ENCODE peak calls at places on chromosomes 4 and X, in eight cellular contexts. F, P, Z, G, X, Y, C and L are unnamed samples.

GRCh38 chr4:40321671-40322131 is 13.4 kb upstream of the CHRNA9 start:
- DNase-seq in C (no peak), X (no peak), P (no peak), G (no peak), Y (no peak), Z (no peak), F (no peak), L (peak; percentile 53)

GRCh38 chr4:123116412-123116811 is 194.0 kb upstream of the NUDT6 start:
- DNase-seq in Z (no peak), F (no peak), X (no peak), G (no peak), P (peak; percentile 80), Y (no peak), C (no peak), L (no peak)

GRCh38 chr4:52932586-52933482 is 70.7 kb downstream of the RASL11B start:
- DNase-seq in C (no peak), F (no peak), P (no peak), Y (no peak), Z (no peak), X (no peak), G (no peak), L (no peak)

GRCh38 chr4:103099691-103100392 is at the start of gene BDH2:
- DNase-seq in G (peak; percentile 39), X (peak; percentile 72), P (peak; percentile 89), Z (no peak), F (no peak), Y (no peak), C (peak; percentile 35), L (peak; percentile 96)

GRCh38 chrX:118519411-118520205 is 24.0 kb downstream of the DOCK11 start:
- DNase-seq in P (peak; percentile 31), X (no peak), Z (no peak), Y (no peak), F (no peak), C (no peak), G (no peak), L (peak; percentile 49)

GRCh38 chr4:156052116-156052515 is 98.5 kb upstream of the CTSO start:
- DNase-seq in F (no peak), Z (no peak), Y (no peak), X (no peak), C (no peak), G (no peak), P (no peak), L (peak; percentile 89)

GRCh38 chr4:176735300-176735699 is 57.4 kb downstream of the VEGFC start:
- DNase-seq in Y (no peak), F (no peak), C (no peak), G (no peak), P (peak; percentile 70), Z (no peak), X (no peak), L (peak; percentile 45)

GRCh38 chrX:73577368-73577767 is 14.4 kb downstream of the CHIC1 start:
- DNase-seq in Y (no peak), X (no peak), C (no peak), P (peak; percentile 78), F (no peak), Z (no peak), G (no peak), L (peak; percentile 89)

GRCh38 chr4:161937596-161937995 is 226.2 kb downstream of the FSTL5 start:
- DNase-seq in C (no peak), G (no peak), X (no peak), Y (no peak), F (no peak), P (peak; percentile 4), Z (no peak), L (peak; percentile 10)

GRCh38 chrX:148500428-148501120 is at the start of gene AFF2:
- DNase-seq in X (peak; percentile 29), C (peak; percentile 13), Z (peak; percentile 65), Y (peak; percentile 20), G (peak; percentile 28), P (no peak), F (no peak), L (no peak)

GRCh38 chr4:183443609-183444148 is 757 bp upstream of the CDKN2AIP start:
- DNase-seq in G (no peak), F (peak; percentile 91), C (no peak), Z (no peak), X (no peak), P (peak; percentile 39), Y (no peak), L (peak; percentile 36)

GRCh38 chr4:76377922-76378321 is 43.0 kb downstream of the CCDC158 start:
- DNase-seq in X (peak; percentile 41), P (peak; percentile 36), F (no peak), Y (no peak), G (peak; percentile 56), Z (no peak), C (peak; percentile 60), L (peak; percentile 33)

GRCh38 chrX:2243913-2244460 is 256.8 kb downstream of the DHRSX start:
- DNase-seq in X (no peak), F (no peak), P (no peak), C (no peak), G (no peak), Y (no peak), Z (peak; percentile 11), L (no peak)

GRCh38 chr4:1385373-1386340 is 20.6 kb downstream of the NKX1-1 start:
- DNase-seq in Z (peak; percentile 35), X (no peak), Y (peak; percentile 9), P (no peak), F (no peak), G (no peak), C (peak; percentile 4), L (no peak)

GRCh38 chr4:46387956-46388355 is 2.0 kb downstream of the GABRA2 start:
- DNase-seq in C (no peak), G (no peak), Y (no peak), F (no peak), X (no peak), Z (no peak), P (no peak), L (no peak)

GRCh38 chr4:46385235-46385634 is 4.7 kb downstream of the GABRA2 start:
- DNase-seq in P (no peak), C (no peak), G (no peak), X (no peak), F (no peak), Y (no peak), Z (no peak), L (no peak)

GRCh38 chr4:46389301-46389761 is 597 bp downstream of the GABRA2 start:
- DNase-seq in F (no peak), X (no peak), Y (no peak), G (no peak), P (no peak), C (no peak), Z (peak; percentile 60), L (no peak)

GRCh38 chr4:46388860-46389259 is 1.1 kb downstream of the GABRA2 start:
- DNase-seq in C (no peak), Y (no peak), G (no peak), P (no peak), Z (no peak), F (no peak), X (no peak), L (no peak)

DNA sequence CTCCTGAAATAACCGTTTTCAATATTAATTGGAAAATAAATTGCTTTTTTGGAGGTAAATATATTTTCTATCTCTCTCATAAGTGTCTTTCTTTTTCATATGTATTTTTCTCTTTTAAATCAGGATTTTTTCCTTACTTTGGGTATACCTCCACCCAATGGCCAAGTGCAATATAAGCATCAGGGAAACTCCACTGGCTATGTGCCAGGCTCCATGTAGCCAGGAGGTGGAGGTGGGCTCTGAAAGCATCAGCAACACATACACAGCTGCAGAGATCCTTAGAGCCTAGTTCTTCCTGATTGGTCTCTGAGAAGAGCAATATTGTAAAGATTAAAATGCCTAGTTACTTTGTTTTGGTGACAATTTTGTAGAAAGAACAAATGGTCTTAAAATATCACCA is 3.4 kb downstream of the GABRA2 start:
- DNase-seq in C (peak; percentile 46), Y (no peak), X (no peak), G (no peak), Z (no peak), P (peak; percentile 13), F (no peak), L (no peak)
- TF ChIP-seq CTCF in C (peak; percentile 27), Y (no peak), X (no peak), G (no peak), Z (no peak), P (peak; percentile 25), F (no peak), L (no peak)

GRCh38 chr4:44984083-44984482 is 257.7 kb upstream of the GNPDA2 start:
- DNase-seq in Z (no peak), X (no peak), C (no peak), P (peak; percentile 22), Y (no peak), F (no peak), G (no peak), L (no peak)

GRCh38 chr4:44985938-44986337 is 259.6 kb upstream of the GNPDA2 start:
- DNase-seq in Z (no peak), P (no peak), C (no peak), G (no peak), Y (no peak), F (no peak), X (no peak), L (no peak)

GRCh38 chr4:44988011-44988410 is 261.7 kb upstream of the GNPDA2 start:
- DNase-seq in C (peak; percentile 42), Z (no peak), X (no peak), Y (no peak), P (no peak), G (no peak), F (no peak), L (no peak)

GRCh38 chr4:44985152-44985551 is 258.8 kb upstream of the GNPDA2 start:
- DNase-seq in Y (no peak), C (no peak), Z (no peak), G (no peak), P (no peak), X (no peak), F (no peak), L (no peak)
- H3K4me3 ChIP-seq in Y (no peak overlapping the region), C (no peak overlapping the region), Z (no peak overlapping the region), G (no peak overlapping the region), P (no peak overlapping the region), X (no peak overlapping the region), F (no peak overlapping the region), L (no peak overlapping the region)

DNA sequence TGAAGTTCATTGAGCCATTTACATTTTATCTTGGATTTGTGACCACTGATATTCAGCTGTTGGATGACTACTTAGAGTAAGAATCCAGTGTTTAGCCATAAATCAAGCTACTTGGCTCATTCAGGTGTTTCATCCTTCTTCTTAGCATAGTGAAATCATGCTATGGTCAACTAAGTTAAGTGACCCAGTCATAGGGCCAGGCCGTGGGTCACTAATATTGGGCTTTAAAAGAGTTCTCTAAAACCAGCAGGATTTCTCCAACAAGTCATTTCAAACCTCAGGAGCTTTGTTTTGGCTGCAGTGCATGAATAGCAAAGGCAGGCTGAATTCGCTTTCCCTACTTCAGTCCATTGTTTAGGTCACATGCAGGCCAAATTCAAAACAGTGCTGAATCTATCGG is 181.0 kb downstream of the MAML3 start:
- DNase-seq in G (no peak), X (no peak), Z (no peak), F (no peak), Y (no peak), P (no peak), C (no peak), L (no peak)
- H3K27me3 ChIP-seq in G (no peaks in the 10 kb centered on the region), X (no peaks in the 10 kb centered on the region), Z (no peaks in the 10 kb centered on the region), F (no peaks in the 10 kb centered on the region), Y (no peaks in the 10 kb centered on the region), P (no peaks in the 10 kb centered on the region), C (no peaks in the 10 kb centered on the region), L (no peaks in the 10 kb centered on the region)

DNA sequence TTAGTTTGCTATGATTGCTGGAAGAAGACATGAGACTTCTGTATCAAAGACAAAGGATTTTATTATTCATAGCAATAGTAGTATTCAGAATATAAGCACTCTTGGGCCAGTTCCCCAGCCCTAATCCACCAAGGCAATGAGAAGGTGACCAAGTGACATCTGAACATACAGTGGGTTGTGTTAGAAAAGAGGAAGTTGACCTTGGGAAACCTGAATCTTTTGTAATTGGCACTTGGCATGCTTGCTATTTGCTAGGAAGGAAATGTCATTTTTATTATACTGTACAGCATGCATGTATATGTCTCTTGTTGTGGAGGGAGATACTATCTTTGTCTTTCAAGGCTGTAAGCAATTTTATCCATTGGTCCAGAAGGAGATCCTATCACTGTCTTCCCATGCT is 216.1 kb upstream of the FAT1 start:
- DNase-seq in P (no peak), F (no peak), G (no peak), Y (no peak), C (no peak), X (no peak), Z (no peak), L (no peak)
- TF ChIP-seq CTCF in P (no peak), F (no peak), G (no peak), Y (no peak), C (no peak), X (no peak), Z (no peak), L (no peak)